ENCODE peak calls at places on chromosome 21, in five cellular contexts. One of them, this sample, is unnamed.

GRCh38 chr21:37532868-37533780 is 166.6 kb downstream of the DYRK1A start:
- DNase-seq in lower leg skin: no peak
- DNase-seq in heart left ventricle: no peak
- DNase-seq in tibial nerve: no peak
- DNase-seq in esophagus squamous epithelium: no peak
- DNase-seq in this sample: peak; percentile 63

GRCh38 chr21:24870633-24871032 is 736.6 kb downstream of the MRPL39 start:
- DNase-seq in esophagus squamous epithelium: no peak
- DNase-seq in lower leg skin: no peak
- DNase-seq in heart left ventricle: no peak
- DNase-seq in tibial nerve: no peak
- DNase-seq in this sample: no peak

GRCh38 chr21:41758550-41758949 is 8.3 kb downstream of the RIPK4 start:
- DNase-seq in heart left ventricle: no peak
- DNase-seq in esophagus squamous epithelium: no peak
- DNase-seq in tibial nerve: no peak
- DNase-seq in lower leg skin: no peak
- DNase-seq in this sample: peak; percentile 78

GRCh38 chr21:39984613-39985012 is 117.4 kb downstream of the PCP4 start:
- DNase-seq in esophagus squamous epithelium: no peak
- DNase-seq in lower leg skin: no peak
- DNase-seq in heart left ventricle: no peak
- DNase-seq in tibial nerve: no peak
- DNase-seq in this sample: no peak

GRCh38 chr21:37683396-37684114 is 232.7 kb downstream of the KCNJ6 start:
- DNase-seq in lower leg skin: no peak
- DNase-seq in tibial nerve: no peak
- DNase-seq in heart left ventricle: no peak
- DNase-seq in esophagus squamous epithelium: no peak
- DNase-seq in this sample: no peak

GRCh38 chr21:37525810-37526209 is 159.2 kb downstream of the DYRK1A start:
- DNase-seq in tibial nerve: no peak
- DNase-seq in esophagus squamous epithelium: no peak
- DNase-seq in lower leg skin: no peak
- DNase-seq in heart left ventricle: no peak
- DNase-seq in this sample: no peak

GRCh38 chr21:42474043-42474831 is 21.8 kb downstream of the RSPH1 start:
- DNase-seq in esophagus squamous epithelium: no peak
- DNase-seq in tibial nerve: no peak
- DNase-seq in heart left ventricle: no peak
- DNase-seq in lower leg skin: peak; percentile 82
- DNase-seq in this sample: peak; percentile 91

GRCh38 chr21:40615503-40616376 is 231.2 kb downstream of the DSCAM start:
- DNase-seq in heart left ventricle: no peak
- DNase-seq in tibial nerve: no peak
- DNase-seq in lower leg skin: no peak
- DNase-seq in esophagus squamous epithelium: no peak
- DNase-seq in this sample: no peak

GRCh38 chr21:36696640-36697472 is 2.1 kb upstream of the SIM2 start:
- DNase-seq in esophagus squamous epithelium: no peak
- DNase-seq in heart left ventricle: no peak
- DNase-seq in lower leg skin: no peak
- DNase-seq in tibial nerve: no peak
- DNase-seq in this sample: no peak

GRCh38 chr21:29943885-29944284 is 4.1 kb upstream of the GRIK1 start:
- DNase-seq in lower leg skin: no peak
- DNase-seq in tibial nerve: no peak
- DNase-seq in heart left ventricle: no peak
- DNase-seq in esophagus squamous epithelium: no peak
- DNase-seq in this sample: no peak

GRCh38 chr21:30717105-30717504 is 1.5 kb downstream of the KRTAP21-3 start:
- DNase-seq in esophagus squamous epithelium: no peak
- DNase-seq in tibial nerve: no peak
- DNase-seq in lower leg skin: no peak
- DNase-seq in heart left ventricle: no peak
- DNase-seq in this sample: no peak

GRCh38 chr21:42666023-42666747 is 12.8 kb downstream of the PDE9A start:
- DNase-seq in tibial nerve: no peak
- DNase-seq in esophagus squamous epithelium: no peak
- DNase-seq in lower leg skin: no peak
- DNase-seq in heart left ventricle: no peak
- DNase-seq in this sample: no peak

GRCh38 chr21:32423320-32423719 is 10.8 kb downstream of the EVA1C start:
- DNase-seq in lower leg skin: no peak
- DNase-seq in heart left ventricle: no peak
- DNase-seq in esophagus squamous epithelium: no peak
- DNase-seq in tibial nerve: no peak
- DNase-seq in this sample: peak; percentile 71

GRCh38 chr21:32951041-32951440 is 74.7 kb upstream of the OLIG2 start:
- DNase-seq in tibial nerve: no peak
- DNase-seq in esophagus squamous epithelium: no peak
- DNase-seq in heart left ventricle: no peak
- DNase-seq in lower leg skin: no peak
- DNase-seq in this sample: no peak

GRCh38 chr21:32710987-32711386 is 16.8 kb downstream of the SYNJ1 start:
- DNase-seq in tibial nerve: no peak
- DNase-seq in heart left ventricle: no peak
- DNase-seq in esophagus squamous epithelium: no peak
- DNase-seq in lower leg skin: no peak
- DNase-seq in this sample: no peak

GRCh38 chr21:36773111-36773510 is 74.2 kb downstream of the SIM2 start:
- DNase-seq in esophagus squamous epithelium: no peak
- DNase-seq in heart left ventricle: peak; percentile 81
- DNase-seq in lower leg skin: peak; percentile 86
- DNase-seq in tibial nerve: no peak
- DNase-seq in this sample: peak; percentile 62

GRCh38 chr21:23936224-23936623 is 1671.1 kb downstream of the MRPL39 start:
- DNase-seq in tibial nerve: peak; percentile 18
- DNase-seq in lower leg skin: no peak
- DNase-seq in esophagus squamous epithelium: no peak
- DNase-seq in heart left ventricle: no peak
- DNase-seq in this sample: no peak

GRCh38 chr21:34888569-34889286 is 160.4 kb downstream of the RUNX1 start:
- DNase-seq in tibial nerve: peak; percentile 91
- DNase-seq in lower leg skin: peak; percentile 98
- DNase-seq in heart left ventricle: peak; percentile 92
- DNase-seq in esophagus squamous epithelium: peak; percentile 58
- DNase-seq in this sample: peak; percentile 96

GRCh38 chr21:34886554-34887385 is 162.3 kb downstream of the RUNX1 start:
- DNase-seq in esophagus squamous epithelium: no peak
- DNase-seq in heart left ventricle: no peak
- DNase-seq in lower leg skin: peak; percentile 90
- DNase-seq in tibial nerve: no peak
- DNase-seq in this sample: peak; percentile 50

GRCh38 chr21:34889287-34889536 is 159.9 kb downstream of the RUNX1 start:
- DNase-seq in tibial nerve: no peak
- DNase-seq in heart left ventricle: no peak
- DNase-seq in lower leg skin: peak; percentile 91
- DNase-seq in esophagus squamous epithelium: no peak
- DNase-seq in this sample: peak; percentile 38

GRCh38 chr21:34889537-34890257 is 159.4 kb downstream of the RUNX1 start:
- DNase-seq in tibial nerve: peak; percentile 54
- DNase-seq in lower leg skin: peak; percentile 95
- DNase-seq in heart left ventricle: peak; percentile 80
- DNase-seq in esophagus squamous epithelium: no peak
- DNase-seq in this sample: peak; percentile 78

GRCh38 chr21:34887729-34888568 is 161.2 kb downstream of the RUNX1 start:
- DNase-seq in heart left ventricle: peak; percentile 61
- DNase-seq in tibial nerve: peak; percentile 65
- DNase-seq in lower leg skin: peak; percentile 95
- DNase-seq in esophagus squamous epithelium: no peak
- DNase-seq in this sample: peak; percentile 76
- TF ChIP-seq POLR2A in heart left ventricle: no peak
- TF ChIP-seq POLR2A in tibial nerve: no peak
- TF ChIP-seq POLR2A in lower leg skin: no peak
- TF ChIP-seq POLR2A in esophagus squamous epithelium: peak; percentile 6
- TF ChIP-seq POLR2A in this sample: peak; percentile 64

GRCh38 chr21:38813554-38813953 is 7.8 kb downstream of the ETS2 start:
- DNase-seq in esophagus squamous epithelium: no peak
- DNase-seq in tibial nerve: no peak
- DNase-seq in heart left ventricle: no peak
- DNase-seq in lower leg skin: no peak
- DNase-seq in this sample: no peak
- TF ChIP-seq POLR2A in esophagus squamous epithelium: no peak
- TF ChIP-seq POLR2A in tibial nerve: no peak
- TF ChIP-seq POLR2A in heart left ventricle: no peak
- TF ChIP-seq POLR2A in lower leg skin: no peak
- TF ChIP-seq POLR2A in this sample: no peak

GRCh38 chr21:44456207-44456914 is 1.1 kb downstream of the LRRC3 start:
- DNase-seq in esophagus squamous epithelium: no peak
- DNase-seq in tibial nerve: no peak
- DNase-seq in lower leg skin: no peak
- DNase-seq in heart left ventricle: no peak
- DNase-seq in this sample: no peak

GRCh38 chr21:44456915-44457736 is 1.8 kb downstream of the LRRC3 start:
- DNase-seq in esophagus squamous epithelium: no peak
- DNase-seq in heart left ventricle: no peak
- DNase-seq in lower leg skin: no peak
- DNase-seq in tibial nerve: no peak
- DNase-seq in this sample: no peak

GRCh38 chr21:44454058-44454457 is 1.3 kb upstream of the LRRC3 start:
- DNase-seq in tibial nerve: no peak
- DNase-seq in heart left ventricle: no peak
- DNase-seq in lower leg skin: no peak
- DNase-seq in esophagus squamous epithelium: no peak
- DNase-seq in this sample: no peak

GRCh38 chr21:44454747-44455523 is at the start of gene LRRC3:
- DNase-seq in lower leg skin: peak; percentile 94
- DNase-seq in esophagus squamous epithelium: peak; percentile 44
- DNase-seq in heart left ventricle: peak; percentile 86
- DNase-seq in tibial nerve: peak; percentile 78
- DNase-seq in this sample: no peak

DNA sequence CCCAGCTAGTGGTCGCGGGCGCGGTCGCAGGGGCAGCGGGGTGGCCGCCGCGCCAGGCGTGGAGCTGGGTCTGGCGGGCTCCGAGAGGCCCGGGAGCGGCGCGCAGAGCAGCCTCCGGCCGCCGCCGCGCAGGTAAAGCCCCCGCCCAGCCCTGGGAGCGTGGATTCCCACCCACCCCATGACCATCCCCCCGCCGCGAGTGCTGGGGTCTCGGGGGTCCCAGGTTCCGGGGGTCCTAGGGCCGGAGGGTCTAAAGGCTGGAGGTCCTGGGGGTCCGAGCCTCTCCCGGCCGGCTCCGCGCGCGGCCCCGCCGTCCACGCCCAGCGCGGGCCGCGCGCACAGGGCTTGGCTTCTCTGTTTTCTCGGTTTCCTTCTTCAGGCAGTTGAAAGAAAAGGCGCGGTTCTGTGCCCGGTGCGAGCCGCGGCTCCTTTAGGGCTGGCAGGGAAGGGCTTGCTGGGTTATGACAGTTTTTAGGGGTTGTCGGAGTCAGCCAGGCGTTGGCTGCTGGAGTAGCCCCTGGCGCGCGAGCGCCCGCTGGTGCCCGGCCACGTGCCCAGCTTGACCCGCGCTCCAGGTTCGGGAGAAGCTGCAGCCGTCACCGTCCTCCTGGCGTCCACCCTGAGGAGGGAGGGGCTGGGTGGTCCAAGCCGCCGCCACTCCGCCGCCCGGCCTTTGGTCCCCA is 355 bp downstream of the LRRC3 start:
- DNase-seq in heart left ventricle: peak; percentile 52
- DNase-seq in esophagus squamous epithelium: no peak
- DNase-seq in tibial nerve: no peak
- DNase-seq in lower leg skin: no peak
- DNase-seq in this sample: no peak
- TF ChIP-seq POLR2A in heart left ventricle: no peak
- TF ChIP-seq POLR2A in esophagus squamous epithelium: no peak
- TF ChIP-seq POLR2A in tibial nerve: no peak
- TF ChIP-seq POLR2A in lower leg skin: no peak
- TF ChIP-seq POLR2A in this sample: no peak

GRCh38 chr21:9767592-9768375 is 753.6 kb upstream of the TPTE start:
- DNase-seq in lower leg skin: no peak
- DNase-seq in tibial nerve: no peak
- DNase-seq in esophagus squamous epithelium: no peak
- DNase-seq in heart left ventricle: no peak
- DNase-seq in this sample: no peak
- TF ChIP-seq POLR2A in lower leg skin: no peak
- TF ChIP-seq POLR2A in tibial nerve: no peak
- TF ChIP-seq POLR2A in esophagus squamous epithelium: no peak
- TF ChIP-seq POLR2A in heart left ventricle: no peak
- TF ChIP-seq POLR2A in this sample: no peak

DNA sequence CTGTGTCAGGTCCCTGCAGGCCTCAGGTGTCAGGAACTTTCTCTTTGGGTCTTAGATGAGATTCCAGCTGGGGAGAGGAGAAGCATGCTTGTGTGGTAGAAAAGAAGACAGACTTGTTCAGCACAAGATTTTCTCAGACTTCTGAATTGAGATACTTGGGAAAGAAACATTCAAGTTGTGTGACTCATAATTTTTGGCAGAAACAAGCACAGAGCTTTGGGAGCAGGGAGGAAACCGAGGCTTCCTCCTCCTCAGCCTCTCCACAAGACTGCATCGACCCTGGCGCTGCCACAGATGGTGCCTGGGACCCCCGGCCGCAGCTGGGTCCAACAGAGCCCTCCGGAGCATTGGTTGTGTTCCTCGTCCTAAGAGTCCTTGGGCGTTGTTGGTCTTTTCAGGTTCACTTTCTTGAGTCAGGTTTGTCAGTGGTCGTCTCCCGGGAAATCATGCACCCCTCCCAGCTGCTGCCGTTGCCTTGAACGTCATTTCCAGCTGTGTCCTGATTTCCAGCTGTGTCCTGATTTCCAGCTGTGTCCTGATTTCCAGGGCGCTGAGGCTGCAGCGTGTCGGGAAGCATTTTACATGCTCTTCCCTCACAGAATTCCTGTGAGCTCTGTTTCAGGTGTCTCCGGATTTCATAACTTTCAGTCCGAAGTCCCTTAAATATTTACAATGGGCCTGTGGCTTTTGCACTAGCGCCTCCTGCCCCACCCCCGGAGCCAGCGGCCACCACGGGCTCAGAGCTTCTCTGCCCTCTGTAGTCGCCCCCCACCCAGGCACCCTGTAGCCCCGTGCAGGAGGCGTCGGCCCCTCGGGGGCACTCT is 66.5 kb downstream of the COL18A1 start:
- DNase-seq in tibial nerve: peak; percentile 57
- DNase-seq in esophagus squamous epithelium: no peak
- DNase-seq in lower leg skin: no peak
- DNase-seq in heart left ventricle: peak; percentile 75
- DNase-seq in this sample: peak; percentile 90
- TF ChIP-seq POLR2A in tibial nerve: no peak
- TF ChIP-seq POLR2A in esophagus squamous epithelium: no peak
- TF ChIP-seq POLR2A in lower leg skin: no peak
- TF ChIP-seq POLR2A in heart left ventricle: no peak
- TF ChIP-seq POLR2A in this sample: no peak

This sample was measured in H54.